ENCODE peak calls at places on chromosomes 6 and 20, in four cellular contexts. R is mesenchymal stem cell, O is mammary epithelial cell, J is fibroblast of lung. B is an unnamed sample.

GRCh38 chr20:64069614-64070243 is 6.7 kb downstream of the TCEA2 start:
- DNase-seq in O (no peak), R (no peak), J (no peak), B (peak)

GRCh38 chr6:121639041-121639440 is 203.6 kb downstream of the GJA1 start:
- DNase-seq in J (no peak), R (no peak), O (no peak), B (no peak)

GRCh38 chr6:71349976-71350615 is 61.5 kb downstream of the OGFRL1 start:
- DNase-seq in R (no peak), J (peak), O (no peak), B (no peak)

GRCh38 chr20:1809611-1810510 is 85.3 kb upstream of the SIRPA start:
- DNase-seq in O (peak), J (no peak), R (peak), B (peak)

GRCh38 chr6:100998111-100998510 is 117.0 kb upstream of the ASCC3 start:
- DNase-seq in J (no peak), O (peak), R (peak), B (peak)

GRCh38 chr20:19867940-19868371 is 109.9 kb downstream of the RIN2 start:
- DNase-seq in R (no peak), O (no peak), J (no peak), B (no peak)

GRCh38 chr6:73134588-73134987 is 90.7 kb downstream of the KHDC1L start:
- DNase-seq in O (no peak), R (peak), J (peak), B (peak)

GRCh38 chr6:47195251-47195650 is 114.5 kb downstream of the TNFRSF21 start:
- DNase-seq in R (peak), J (peak), O (no peak), B (peak)

GRCh38 chr6:28474441-28475219 is 31.3 kb upstream of the ZSCAN23 start:
- DNase-seq in R (peak), J (peak), O (peak), B (peak)

GRCh38 chr6:116392158-116393032 is 21.6 kb downstream of the DSE start:
- DNase-seq in J (no peak), O (peak), R (peak), B (no peak)

GRCh38 chr20:24747881-24748595 is 201.0 kb upstream of the CST7 start:
- DNase-seq in R (no peak), O (no peak), J (no peak), B (no peak)

GRCh38 chr6:149065658-149066556 is 251.6 kb upstream of the TAB2 start:
- DNase-seq in J (no peak), R (no peak), O (no peak), B (no peak)

GRCh38 chr6:2221724-2222274 is 23.6 kb downstream of the GMDS start:
- DNase-seq in O (no peak), R (no peak), J (no peak), B (no peak)

GRCh38 chr6:89749918-89750317 is 69.7 kb downstream of the MDN1 start:
- DNase-seq in R (no peak), O (no peak), J (no peak), B (peak)

GRCh38 chr6:15922510-15923307 is 206.2 kb upstream of the MYLIP start:
- DNase-seq in O (no peak), R (peak), J (no peak), B (peak)

GRCh38 chr20:25306991-25307903 is 59.4 kb downstream of the PYGB start:
- DNase-seq in O (no peak), J (no peak), R (no peak), B (no peak)

GRCh38 chr6:170028629-170029345 is 262.1 kb downstream of the DLL1 start:
- DNase-seq in O (no peak), R (no peak), J (no peak), B (no peak)

GRCh38 chr6:161223646-161224045 is 50.2 kb downstream of the AGPAT4 start:
- DNase-seq in R (no peak), O (no peak), J (no peak), B (no peak)

GRCh38 chr6:91142154-91142553 is 555.3 kb upstream of the MAP3K7 start:
- DNase-seq in R (no peak), O (no peak), J (no peak), B (no peak)

GRCh38 chr20:10961651-10962288 is 288.0 kb upstream of the JAG1 start:
- DNase-seq in J (peak), O (no peak), R (no peak), B (no peak)

GRCh38 chr6:151436814-151437213 is 15.1 kb downstream of the RMND1 start:
- DNase-seq in R (peak), J (peak), O (no peak), B (peak)

GRCh38 chr6:141401168-141401567 is 731.6 kb upstream of the GJE1 start:
- DNase-seq in O (no peak), R (peak), J (peak), B (no peak)

GRCh38 chr20:40293740-40294139 is 395.3 kb downstream of the MAFB start:
- DNase-seq in R (no peak), O (no peak), J (peak), B (no peak)

GRCh38 chr6:6749791-6750434 is 161.4 kb downstream of the LY86 start:
- DNase-seq in O (peak), R (peak), J (peak), B (peak)

GRCh38 chr6:61909541-61909940 is 376.5 kb downstream of the KHDRBS2 start:
- DNase-seq in R (no peak), O (no peak), J (no peak), B (no peak)

GRCh38 chr6:75205776-75206334 is at the start of gene COL12A1:
- DNase-seq in R (peak), J (peak), O (peak), B (peak)

GRCh38 chr6:118709859-118710350 is 58.5 kb upstream of the CEP85L start:
- DNase-seq in J (no peak), R (peak), O (peak), B (peak)

GRCh38 chr6:141551318-141551717 is 581.4 kb upstream of the GJE1 start:
- DNase-seq in R (no peak), O (no peak), J (no peak), B (no peak)

GRCh38 chr20:41366546-41367392 is at the start of gene EMILIN3:
- DNase-seq in J (no peak), O (no peak), R (no peak), B (peak)

GRCh38 chr6:113122060-113122459 is 735.1 kb upstream of the MARCKS start:
- DNase-seq in R (peak), O (peak), J (peak), B (peak)

GRCh38 chr6:43465978-43466377 is 10.6 kb upstream of the DLK2 start:
- DNase-seq in R (no peak), J (no peak), O (no peak), B (no peak)

GRCh38 chr6:117591405-117591804 is 10.9 kb downstream of the GOPC start:
- DNase-seq in O (no peak), J (no peak), R (peak), B (no peak)

GRCh38 chr20:35953411-35954199 is 697 bp downstream of the SCAND1 start:
- DNase-seq in J (peak), O (no peak), R (no peak), B (peak)

DNA sequence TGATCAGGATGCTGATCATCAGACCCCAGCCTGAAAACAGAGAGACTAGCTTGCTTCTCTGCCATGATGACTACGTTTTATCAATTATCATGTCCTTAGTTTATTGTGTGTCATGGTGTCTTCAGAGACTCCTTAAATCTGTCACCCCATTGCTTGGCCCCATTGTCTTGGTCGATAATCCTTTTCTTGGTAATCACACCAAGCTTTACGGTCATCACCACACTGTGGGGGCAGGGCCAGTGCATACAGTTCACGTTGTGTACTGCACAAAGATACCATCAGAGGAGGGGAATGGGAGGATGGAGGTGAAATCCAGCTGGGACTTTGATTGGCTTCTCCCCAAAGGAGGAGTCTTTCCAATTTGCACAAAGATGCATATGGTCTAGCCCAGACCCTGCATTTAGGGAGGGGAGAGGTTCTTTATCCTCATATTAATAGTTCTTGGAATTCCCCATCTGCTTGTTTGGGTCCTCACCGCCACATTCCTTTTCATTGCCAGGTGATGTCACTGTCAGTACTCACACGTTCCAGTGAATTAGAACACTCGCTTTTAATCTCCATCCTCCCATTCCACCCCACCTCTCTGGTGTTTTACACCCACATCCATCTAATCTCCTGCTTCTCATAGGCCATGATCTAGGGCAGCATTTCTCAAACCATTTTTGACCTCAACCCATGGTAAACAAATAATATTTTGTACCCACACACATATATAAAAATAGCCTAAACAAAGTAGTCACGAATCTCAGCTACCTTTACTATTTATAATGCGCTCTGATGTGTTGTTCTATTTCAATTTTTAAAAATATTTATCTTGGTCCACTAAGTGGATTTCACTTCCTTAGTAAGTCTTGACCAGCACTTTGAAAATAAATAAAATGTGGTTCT is 5.7 kb downstream of the ETV7 start:
- DNase-seq in J (no peak), R (no peak), O (no peak), B (no peak)
- H3K9ac ChIP-seq in J (no peak), R (no peak), O (no peak), B (no peak)

GRCh38 chr6:32087574-32088486 is 21.3 kb downstream of the TNXB start:
- DNase-seq in O (peak), R (peak), J (peak), B (peak)
- H3K9ac ChIP-seq in O (no peak), R (no peak), J (no peak), B (no peak)

DNA sequence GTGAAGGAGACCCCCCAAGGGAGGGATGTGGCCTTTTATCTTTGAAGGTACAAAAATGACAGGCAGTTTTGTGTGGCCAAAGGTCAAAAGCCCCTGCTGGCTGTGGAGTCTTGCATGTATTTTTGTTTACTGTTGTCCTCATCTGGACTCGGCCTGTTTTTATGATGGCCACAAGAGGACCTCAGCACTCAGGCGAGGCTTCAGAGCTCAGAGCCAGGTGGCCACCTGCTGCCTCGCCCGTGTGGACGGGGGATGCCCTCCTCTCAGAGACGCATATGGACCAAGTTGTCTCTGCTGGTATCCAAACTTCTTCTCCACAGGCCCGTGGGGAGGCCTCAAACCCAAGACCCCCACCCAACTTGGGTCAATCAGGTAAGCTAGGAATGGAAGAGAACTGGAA is 118.2 kb downstream of the DACT2 start:
- DNase-seq in R (no peak), O (no peak), J (no peak), B (no peak)
- H3K9ac ChIP-seq in R (no peak), O (no peak), J (no peak), B (no peak)

GRCh38 chr6:24985313-24985712 is 49.6 kb upstream of the RIPOR2 start:
- DNase-seq in R (no peak), O (peak), J (no peak), B (no peak)
- H3K9ac ChIP-seq in R (no peak), O (no peak), J (no peak), B (no peak)

GRCh38 chr20:51594999-51595532 is 52.5 kb upstream of the NFATC2 start:
- DNase-seq in R (peak), O (peak), J (peak), B (peak)
- H3K9ac ChIP-seq in R (peak), O (no peak), J (no peak), B (peak)

GRCh38 chr20:62363920-62364851 is 2.9 kb downstream of the LAMA5 start:
- DNase-seq in J (no peak), R (peak), O (no peak), B (no peak)

GRCh38 chr20:62362590-62362940 is 4.5 kb downstream of the LAMA5 start:
- DNase-seq in O (no peak), R (no peak), J (no peak), B (no peak)

GRCh38 chr20:62360854-62361798 is 6.0 kb downstream of the LAMA5 start:
- DNase-seq in O (no peak), R (no peak), J (no peak), B (no peak)

GRCh38 chr20:62362991-62363919 is 3.9 kb downstream of the LAMA5 start:
- DNase-seq in J (no peak), R (no peak), O (no peak), B (no peak)

GRCh38 chr20:62361799-62362589 is 5.1 kb downstream of the LAMA5 start:
- DNase-seq in O (no peak), J (no peak), R (no peak), B (no peak)
- H3K9ac ChIP-seq in O (no peak), J (no peak), R (no peak), B (no peak)

DNA sequence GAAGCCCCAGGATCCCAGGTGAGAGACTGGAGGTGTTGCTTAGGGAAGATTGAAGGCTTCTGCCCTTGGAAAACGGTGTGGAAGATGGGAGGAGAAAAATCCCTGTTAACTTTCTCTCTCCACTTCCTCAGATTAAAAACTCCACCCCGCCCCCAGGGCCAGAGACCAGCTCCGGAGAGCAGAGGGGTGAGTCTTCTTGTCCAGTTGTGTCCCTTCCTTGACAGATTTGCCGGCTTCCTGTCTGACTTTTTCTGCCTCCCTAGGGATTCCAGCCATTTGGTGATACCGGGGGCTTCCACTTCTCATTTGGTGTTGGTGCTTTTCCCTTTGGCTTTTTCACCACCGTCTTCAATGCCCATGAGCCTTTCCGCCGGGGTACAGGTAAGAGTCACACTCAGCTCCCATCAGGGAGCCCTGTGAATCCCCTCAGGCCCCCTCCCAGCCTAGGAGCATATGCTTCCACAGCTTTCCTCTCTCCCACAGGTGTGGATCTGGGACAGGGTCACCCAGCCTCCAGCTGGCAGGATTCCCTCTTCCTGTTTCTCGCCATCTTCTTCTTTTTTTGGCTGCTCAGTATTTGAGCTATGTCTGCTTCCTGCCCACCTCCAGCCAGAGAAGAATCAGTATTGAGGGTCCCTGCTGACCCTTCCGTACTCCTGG is 1.7 kb downstream of the RNF5 start:
- DNase-seq in J (no peak), O (no peak), R (no peak), B (no peak)
- H3K9ac ChIP-seq in J (no peak), O (no peak), R (no peak), B (no peak)

GRCh38 chr20:6384368-6384767 is 261.5 kb upstream of the FERMT1 start:
- DNase-seq in O (no peak), J (no peak), R (no peak), B (no peak)
- H3K9ac ChIP-seq in O (no peak), J (no peak), R (no peak), B (no peak)

GRCh38 chr6:44494011-44494501 is 106.5 kb downstream of the CDC5L start:
- DNase-seq in J (peak), R (peak), O (peak), B (peak)

GRCh38 chr6:44489912-44490604 is 102.6 kb downstream of the CDC5L start:
- DNase-seq in O (peak), J (peak), R (peak), B (peak)

GRCh38 chr6:44493593-44493992 is 106.1 kb downstream of the CDC5L start:
- DNase-seq in J (no peak), O (no peak), R (no peak), B (no peak)

GRCh38 chr6:44495036-44495901 is 107.8 kb downstream of the CDC5L start:
- DNase-seq in J (no peak), R (no peak), O (no peak), B (no peak)

DNA sequence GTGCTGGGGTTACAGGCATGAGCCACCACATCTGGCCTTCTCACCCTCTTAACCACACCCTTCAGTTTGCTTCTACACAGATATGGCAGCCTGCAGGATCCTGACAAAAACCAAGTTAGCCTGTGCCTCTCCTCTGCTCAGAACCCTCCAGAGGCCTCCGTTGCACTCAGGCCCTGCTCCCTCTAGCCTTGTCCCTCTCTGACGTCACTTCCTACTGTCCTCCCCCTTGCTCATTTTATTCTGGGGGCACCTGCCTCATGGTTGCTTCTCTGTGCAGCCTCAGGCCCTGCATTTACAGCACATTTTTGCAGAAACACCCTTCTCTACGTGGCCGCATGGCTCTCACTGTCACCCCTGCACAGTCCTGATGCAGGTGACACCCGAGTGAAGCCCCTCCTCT is 105.6 kb downstream of the CDC5L start:
- DNase-seq in J (no peak), O (no peak), R (no peak), B (no peak)
- H3K9ac ChIP-seq in J (no peak), O (no peak), R (no peak), B (no peak)

GRCh38 chr6:132391391-132392291 is 9.6 kb downstream of the MOXD1 start:
- DNase-seq in J (peak), O (peak), R (peak), B (peak)
- H3K9ac ChIP-seq in J (peak), O (peak), R (peak), B (peak)